ENCODE peak calls at places on chromosomes 4 and X, in five cellular contexts. D, G, I, W and C are unnamed samples.

GRCh38 chr4:176830971-176831370 is 38.2 kb upstream of the VEGFC start:
- DNase-seq in D (peak), G (no peak), I (no peak), W (peak), C (no peak)

GRCh38 chr4:152169666-152170065 is 366.2 kb downstream of the FBXW7 start:
- DNase-seq in D (no peak), G (no peak), I (no peak), W (no peak), C (no peak)

GRCh38 chrX:69136546-69137331 is 28.5 kb downstream of the PJA1 start:
- DNase-seq in D (no peak), G (no peak), I (peak), W (no peak), C (no peak)

GRCh38 chr4:87017580-87018061 is 82.8 kb downstream of the AFF1 start:
- DNase-seq in D (peak), G (no peak), I (no peak), W (peak), C (peak)

GRCh38 chr4:7842384-7843279 is 97.0 kb downstream of the AFAP1 start:
- DNase-seq in D (peak), G (no peak), I (no peak), W (peak), C (no peak)

GRCh38 chrX:9569875-9570274 is 105.0 kb downstream of the TBL1X start:
- DNase-seq in D (peak), G (no peak), I (no peak), W (no peak), C (no peak)

GRCh38 chr4:137470806-137471205 is 61.5 kb downstream of the PCDH18 start:
- DNase-seq in D (peak), G (no peak), I (no peak), W (no peak), C (no peak)

GRCh38 chrX:37871626-37872302 is 24.4 kb upstream of the DYNLT3 start:
- DNase-seq in D (peak), G (no peak), I (peak), W (peak), C (peak)

GRCh38 chr4:39641451-39641850 is 2.8 kb upstream of the SMIM14 start:
- DNase-seq in D (no peak), G (no peak), I (no peak), W (no peak), C (no peak)

GRCh38 chr4:110085131-110085530 is 113.3 kb downstream of the ELOVL6 start:
- DNase-seq in D (no peak), G (no peak), I (no peak), W (peak), C (peak)

GRCh38 chr4:70704333-70705145 is 16.2 kb downstream of the UTP3 start:
- DNase-seq in D (peak), G (peak), I (peak), W (peak), C (peak)

GRCh38 chr4:40405194-40405593 is 70.1 kb downstream of the CHRNA9 start:
- DNase-seq in D (no peak), G (no peak), I (no peak), W (no peak), C (no peak)

GRCh38 chrX:109740076-109740809 is 7.2 kb upstream of the ACSL4 start:
- DNase-seq in D (peak), G (no peak), I (no peak), W (peak), C (no peak)

GRCh38 chrX:38192007-38192625 is 28.6 kb downstream of the SRPX start:
- DNase-seq in D (peak), G (peak), I (peak), W (peak), C (peak)

GRCh38 chrX:101195442-101196173 is 24.0 kb upstream of the DRP2 start:
- DNase-seq in D (no peak), G (no peak), I (no peak), W (peak), C (no peak)

GRCh38 chrX:25083661-25084060 is 67.9 kb upstream of the ARX start:
- DNase-seq in D (no peak), G (no peak), I (no peak), W (no peak), C (no peak)

GRCh38 chr4:3299538-3300197 is 6.8 kb downstream of the RGS12 start:
- DNase-seq in D (no peak), G (no peak), I (no peak), W (no peak), C (no peak)

GRCh38 chr4:142265536-142265935 is 580.6 kb downstream of the INPP4B start:
- DNase-seq in D (peak), G (no peak), I (no peak), W (peak), C (peak)

GRCh38 chrX:10327651-10328050 is 170.9 kb downstream of the CLCN4 start:
- DNase-seq in D (peak), G (no peak), I (peak), W (peak), C (no peak)

GRCh38 chr4:85968945-85969830 is 390.7 kb downstream of the MAPK10 start:
- DNase-seq in D (peak), G (peak), I (peak), W (peak), C (no peak)

GRCh38 chrX:1281511-1281910 is 12.9 kb downstream of the CSF2RA start:
- DNase-seq in D (peak), G (no peak), I (no peak), W (peak), C (no peak)

DNA sequence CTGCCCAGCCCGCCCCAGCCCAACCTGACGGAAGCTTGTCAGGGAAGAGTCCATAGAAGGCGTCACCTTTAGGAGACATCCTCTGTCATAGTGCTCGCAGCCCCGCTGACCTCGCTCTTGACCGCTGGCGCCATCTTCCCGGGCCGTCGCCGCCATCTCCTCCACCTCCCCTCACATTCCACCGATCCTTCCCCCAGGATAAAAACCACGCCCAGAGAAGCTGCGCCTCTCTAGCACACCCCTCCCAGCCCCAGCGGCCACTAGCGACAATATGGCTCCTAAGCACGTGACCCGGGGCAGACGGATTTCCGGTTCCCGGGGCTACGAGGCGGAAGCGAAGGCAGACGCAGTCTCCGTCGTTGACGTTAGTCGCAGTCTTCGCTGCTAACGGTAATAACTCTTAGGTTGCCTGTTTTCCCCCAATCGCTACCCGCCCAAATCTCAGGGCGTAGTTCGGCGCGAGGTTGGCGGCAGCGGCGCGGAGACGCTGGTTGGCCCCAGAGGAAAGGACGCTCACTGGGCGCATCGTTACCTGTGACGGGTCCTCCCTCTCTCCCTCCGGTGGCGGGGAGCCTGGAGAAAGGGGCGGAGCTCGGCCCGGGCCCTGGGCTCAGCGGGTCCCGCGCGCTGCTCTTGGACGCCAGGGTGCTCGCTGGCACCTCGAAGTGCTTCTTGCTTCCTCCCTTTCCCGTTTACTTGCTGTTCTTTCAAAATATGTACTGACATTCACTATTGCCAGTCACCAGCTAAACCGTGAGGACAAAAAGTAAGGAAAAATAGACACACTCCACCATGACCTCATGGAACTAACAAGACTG is at the start of the genes RCHY1 and THAP6:
- DNase-seq in D (peak), G (peak), I (peak), W (peak), C (peak)
- TF ChIP-seq CTCF in D (no peak), G (peak), I (peak), W (no peak), C (no peak)

GRCh38 chr4:143329985-143330384 is 6.7 kb upstream of the GAB1 start:
- DNase-seq in D (no peak), G (no peak), I (peak), W (no peak), C (no peak)
- TF ChIP-seq CTCF in D (no peak), G (no peak), I (peak), W (no peak), C (no peak)

DNA sequence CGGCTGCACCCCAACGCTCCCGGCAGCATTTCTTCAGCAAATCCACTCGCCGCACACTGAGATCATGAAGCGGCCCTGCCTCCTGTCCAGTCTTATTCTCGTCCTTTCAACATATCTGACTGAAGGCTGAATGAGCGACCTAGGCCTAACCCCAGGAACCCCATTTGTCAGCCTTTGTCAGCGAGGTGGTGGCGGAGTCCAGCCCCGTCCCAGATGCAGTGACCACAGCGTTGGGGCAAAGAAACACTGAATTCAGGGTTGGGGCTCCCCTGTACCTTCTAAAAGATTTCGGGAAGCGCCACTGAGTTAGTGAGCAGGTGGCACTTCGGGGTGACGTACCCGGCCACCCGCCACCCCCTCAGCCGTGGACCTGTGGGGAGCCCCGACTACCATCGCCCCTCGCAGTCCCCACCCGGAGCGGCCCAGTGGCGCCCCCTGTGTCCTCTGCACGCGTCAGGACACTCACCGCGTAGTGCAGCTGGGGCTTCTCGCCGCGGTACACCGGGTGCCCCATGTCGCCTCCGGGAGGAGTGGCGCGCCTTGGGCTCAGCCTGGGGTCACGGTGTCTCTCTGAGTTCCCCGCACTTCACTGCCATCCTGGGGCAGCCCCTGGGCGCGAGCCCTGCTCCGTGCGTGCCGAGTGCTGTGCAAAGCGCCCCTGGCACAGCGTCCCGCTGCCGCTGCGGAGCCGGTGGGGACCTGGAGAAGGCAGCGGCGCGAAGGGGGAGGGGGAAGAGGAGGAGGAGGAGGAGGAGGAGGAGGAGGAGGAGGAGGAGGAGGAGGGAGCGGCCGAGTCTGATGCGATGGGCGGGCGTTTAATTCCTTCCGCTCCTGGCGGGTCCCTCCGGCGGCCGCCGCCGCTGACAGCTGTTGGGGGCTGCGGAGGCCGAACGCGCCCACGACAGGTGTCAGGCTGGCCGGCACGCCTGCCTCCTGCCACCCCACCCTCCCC is 134.1 kb downstream of the AMELX start:
- DNase-seq in D (peak), G (peak), I (peak), W (no peak), C (no peak)
- TF ChIP-seq CTCF in D (peak), G (peak), I (peak), W (peak), C (no peak)

GRCh38 chr4:41751325-41752061 is 3.0 kb upstream of the PHOX2B start:
- DNase-seq in D (no peak), G (no peak), I (peak), W (no peak), C (no peak)
- TF ChIP-seq CTCF in D (no peak), G (no peak), I (peak), W (peak), C (peak)

GRCh38 chr4:36841583-36842326 is 402.8 kb upstream of the NWD2 start:
- DNase-seq in D (no peak), G (no peak), I (no peak), W (no peak), C (no peak)
- TF ChIP-seq CTCF in D (no peak), G (no peak), I (no peak), W (no peak), C (no peak)